ENCODE peak calls at places on chromosomes 11 and 22, in five cellular contexts. One of them, this sample, is unnamed.
A peak's percentile ranks its signal among the peaks of the same experiment; 100 is the strongest.

GRCh38 chr11:44559207-44559943 is 6.1 kb upstream of the CD82 start:
- DNase-seq in PC-3: no peak
- DNase-seq in uterus: no peak
- DNase-seq in neural progenitor cell: peak; percentile 88
- DNase-seq in hepatocyte: no peak
- DNase-seq in this sample: no peak

GRCh38 chr22:17949926-17950473 is 74.4 kb downstream of the MICAL3 start:
- DNase-seq in PC-3: peak; percentile 22
- DNase-seq in uterus: no peak
- DNase-seq in neural progenitor cell: no peak
- DNase-seq in hepatocyte: no peak
- DNase-seq in this sample: no peak

GRCh38 chr11:62680825-62681240 is 2.0 kb upstream of the UBXN1 start:
- DNase-seq in PC-3: peak; percentile 85
- DNase-seq in uterus: no peak
- DNase-seq in neural progenitor cell: peak; percentile 51
- DNase-seq in hepatocyte: peak; percentile 78
- DNase-seq in this sample: peak; percentile 69

GRCh38 chr11:59012942-59013256 is 73.2 kb upstream of the GLYATL1B start:
- DNase-seq in PC-3: no peak
- DNase-seq in uterus: no peak
- DNase-seq in neural progenitor cell: no peak
- DNase-seq in hepatocyte: peak; percentile 50
- DNase-seq in this sample: no peak

GRCh38 chr11:100356035-100356434 is 331.1 kb upstream of the ARHGAP42 start:
- DNase-seq in PC-3: no peak
- DNase-seq in uterus: no peak
- DNase-seq in neural progenitor cell: no peak
- DNase-seq in hepatocyte: no peak
- DNase-seq in this sample: no peak

GRCh38 chr22:41302016-41302767 is 867 bp downstream of the ZC3H7B start:
- DNase-seq in PC-3: no peak
- DNase-seq in uterus: peak; percentile 26
- DNase-seq in neural progenitor cell: peak; percentile 73
- DNase-seq in hepatocyte: peak; percentile 65
- DNase-seq in this sample: no peak

GRCh38 chr11:44351898-44352498 is 42.1 kb upstream of the ALX4 start:
- DNase-seq in PC-3: no peak
- DNase-seq in uterus: no peak
- DNase-seq in neural progenitor cell: no peak
- DNase-seq in hepatocyte: no peak
- DNase-seq in this sample: no peak

GRCh38 chr11:10990160-10990559 is 132.3 kb upstream of the ZBED5 start:
- DNase-seq in PC-3: no peak
- DNase-seq in uterus: no peak
- DNase-seq in neural progenitor cell: no peak
- DNase-seq in hepatocyte: no peak
- DNase-seq in this sample: no peak

GRCh38 chr22:23675502-23676415 is 15.1 kb upstream of the RGL4 start:
- DNase-seq in PC-3: peak; percentile 3
- DNase-seq in uterus: no peak
- DNase-seq in neural progenitor cell: no peak
- DNase-seq in hepatocyte: peak; percentile 19
- DNase-seq in this sample: no peak

GRCh38 chr11:67372232-67372992 is 986 bp downstream of the CLCF1 start:
- DNase-seq in PC-3: no peak
- DNase-seq in uterus: peak; percentile 56
- DNase-seq in neural progenitor cell: peak; percentile 69
- DNase-seq in hepatocyte: peak; percentile 63
- DNase-seq in this sample: no peak

DNA sequence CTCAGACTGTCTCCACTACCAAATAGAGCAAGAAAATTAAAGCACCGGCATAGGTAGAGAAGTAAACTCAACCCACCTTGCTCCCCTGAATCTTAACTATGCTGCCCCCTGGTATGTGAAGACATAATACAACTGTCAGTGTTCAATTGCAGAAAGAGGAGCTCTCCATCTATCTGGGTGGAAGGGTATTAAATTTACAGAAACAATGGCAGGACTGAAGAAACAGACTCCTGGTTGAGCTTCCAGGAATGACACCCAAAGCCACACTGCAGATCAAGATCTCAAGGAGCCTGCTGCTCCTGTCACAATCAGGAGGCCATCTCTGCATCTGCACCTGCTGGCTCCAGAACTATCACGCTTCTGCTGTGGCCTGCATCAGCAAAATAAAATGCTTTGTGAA is 132.1 kb upstream of the BMAL1 start:
- DNase-seq in PC-3: no peak
- DNase-seq in uterus: no peak
- DNase-seq in neural progenitor cell: no peak
- DNase-seq in hepatocyte: no peak
- DNase-seq in this sample: no peak
- TF ChIP-seq CTCF in PC-3: peak; percentile 22
- TF ChIP-seq CTCF in uterus: no peak
- TF ChIP-seq CTCF in neural progenitor cell: peak; percentile 24
- TF ChIP-seq CTCF in hepatocyte: no peak
- TF ChIP-seq CTCF in this sample: no peak

GRCh38 chr22:30878516-30879365 is 89.8 kb downstream of the MORC2 start:
- DNase-seq in PC-3: no peak
- DNase-seq in uterus: no peak
- DNase-seq in neural progenitor cell: no peak
- DNase-seq in hepatocyte: peak; percentile 58
- DNase-seq in this sample: no peak
- H3K27ac ChIP-seq in PC-3: no peak overlapping the region
- H3K27ac ChIP-seq in uterus: no peak overlapping the region
- H3K27ac ChIP-seq in neural progenitor cell: no peak overlapping the region
- H3K27ac ChIP-seq in hepatocyte: no peak overlapping the region
- H3K27ac ChIP-seq in this sample: no peak overlapping the region

GRCh38 chr11:93236741-93237675 is 39.2 kb upstream of the SLC36A4 start:
- DNase-seq in PC-3: peak; percentile 76
- DNase-seq in uterus: no peak
- DNase-seq in neural progenitor cell: peak; percentile 60
- DNase-seq in hepatocyte: peak; percentile 72
- DNase-seq in this sample: peak; percentile 29
- TF ChIP-seq CTCF in PC-3: peak; percentile 77
- TF ChIP-seq CTCF in uterus: peak; percentile 30
- TF ChIP-seq CTCF in neural progenitor cell: peak; percentile 67
- TF ChIP-seq CTCF in hepatocyte: peak; percentile 55
- TF ChIP-seq CTCF in this sample: peak; percentile 24

GRCh38 chr22:48653929-48654328 is 1173.7 kb downstream of the BRD1 start:
- DNase-seq in PC-3: no peak
- DNase-seq in uterus: no peak
- DNase-seq in neural progenitor cell: no peak
- DNase-seq in hepatocyte: no peak
- DNase-seq in this sample: no peak

GRCh38 chr22:48653306-48653705 is 1174.4 kb downstream of the BRD1 start:
- DNase-seq in PC-3: no peak
- DNase-seq in uterus: no peak
- DNase-seq in neural progenitor cell: no peak
- DNase-seq in hepatocyte: no peak
- DNase-seq in this sample: no peak

GRCh38 chr22:48651036-48651890 is 1176.4 kb downstream of the BRD1 start:
- DNase-seq in PC-3: no peak
- DNase-seq in uterus: no peak
- DNase-seq in neural progenitor cell: no peak
- DNase-seq in hepatocyte: no peak
- DNase-seq in this sample: no peak

GRCh38 chr22:48651981-48652538 is 1175.6 kb downstream of the BRD1 start:
- DNase-seq in PC-3: no peak
- DNase-seq in uterus: no peak
- DNase-seq in neural progenitor cell: no peak
- DNase-seq in hepatocyte: no peak
- DNase-seq in this sample: no peak

DNA sequence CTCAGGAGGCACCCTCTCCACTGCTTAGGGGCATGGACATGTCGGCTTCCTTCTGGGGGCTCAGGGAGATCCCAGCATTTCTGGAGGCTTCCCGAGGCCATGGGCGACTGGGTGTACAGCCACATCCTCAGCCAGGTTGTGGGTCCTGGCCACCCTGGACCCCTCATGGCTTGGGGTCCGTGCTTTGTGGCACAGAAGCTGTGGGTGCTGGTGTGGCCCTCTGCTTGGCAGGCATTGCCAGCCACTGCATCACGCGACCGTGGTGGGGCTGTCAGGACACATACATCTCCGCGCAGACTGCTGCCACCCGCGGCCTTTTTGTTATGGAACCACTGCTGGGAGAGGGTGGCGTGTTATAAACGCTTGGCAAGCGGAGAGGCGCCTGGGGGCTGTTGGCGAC is 1174.9 kb downstream of the BRD1 start:
- DNase-seq in PC-3: no peak
- DNase-seq in uterus: no peak
- DNase-seq in neural progenitor cell: no peak
- DNase-seq in hepatocyte: no peak
- DNase-seq in this sample: no peak
- H3K27ac ChIP-seq in PC-3: no peak overlapping the region
- H3K27ac ChIP-seq in uterus: no peak overlapping the region
- H3K27ac ChIP-seq in neural progenitor cell: no peak overlapping the region
- H3K27ac ChIP-seq in hepatocyte: no peak overlapping the region
- H3K27ac ChIP-seq in this sample: no peak overlapping the region

GRCh38 chr22:37487559-37487958 is 1.4 kb upstream of the MFNG start:
- DNase-seq in PC-3: no peak
- DNase-seq in uterus: no peak
- DNase-seq in neural progenitor cell: no peak
- DNase-seq in hepatocyte: no peak
- DNase-seq in this sample: no peak
- TF ChIP-seq CTCF in PC-3: no peak
- TF ChIP-seq CTCF in uterus: no peak
- TF ChIP-seq CTCF in neural progenitor cell: no peak
- TF ChIP-seq CTCF in hepatocyte: no peak
- TF ChIP-seq CTCF in this sample: no peak

GRCh38 chr11:46381836-46382643 is 571 bp downstream of the MDK start:
- DNase-seq in PC-3: no peak
- DNase-seq in uterus: peak; percentile 37
- DNase-seq in neural progenitor cell: peak; percentile 62
- DNase-seq in hepatocyte: no peak
- DNase-seq in this sample: no peak

GRCh38 chr11:46378811-46379482 is 2.5 kb upstream of the MDK start:
- DNase-seq in PC-3: no peak
- DNase-seq in uterus: no peak
- DNase-seq in neural progenitor cell: no peak
- DNase-seq in hepatocyte: no peak
- DNase-seq in this sample: no peak

GRCh38 chr11:46378296-46378695 is 3.2 kb upstream of the MDK start:
- DNase-seq in PC-3: no peak
- DNase-seq in uterus: no peak
- DNase-seq in neural progenitor cell: no peak
- DNase-seq in hepatocyte: no peak
- DNase-seq in this sample: no peak

GRCh38 chr11:46381046-46381835 is at the start of gene MDK:
- DNase-seq in PC-3: no peak
- DNase-seq in uterus: peak; percentile 38
- DNase-seq in neural progenitor cell: peak; percentile 91
- DNase-seq in hepatocyte: peak; percentile 85
- DNase-seq in this sample: no peak

DNA sequence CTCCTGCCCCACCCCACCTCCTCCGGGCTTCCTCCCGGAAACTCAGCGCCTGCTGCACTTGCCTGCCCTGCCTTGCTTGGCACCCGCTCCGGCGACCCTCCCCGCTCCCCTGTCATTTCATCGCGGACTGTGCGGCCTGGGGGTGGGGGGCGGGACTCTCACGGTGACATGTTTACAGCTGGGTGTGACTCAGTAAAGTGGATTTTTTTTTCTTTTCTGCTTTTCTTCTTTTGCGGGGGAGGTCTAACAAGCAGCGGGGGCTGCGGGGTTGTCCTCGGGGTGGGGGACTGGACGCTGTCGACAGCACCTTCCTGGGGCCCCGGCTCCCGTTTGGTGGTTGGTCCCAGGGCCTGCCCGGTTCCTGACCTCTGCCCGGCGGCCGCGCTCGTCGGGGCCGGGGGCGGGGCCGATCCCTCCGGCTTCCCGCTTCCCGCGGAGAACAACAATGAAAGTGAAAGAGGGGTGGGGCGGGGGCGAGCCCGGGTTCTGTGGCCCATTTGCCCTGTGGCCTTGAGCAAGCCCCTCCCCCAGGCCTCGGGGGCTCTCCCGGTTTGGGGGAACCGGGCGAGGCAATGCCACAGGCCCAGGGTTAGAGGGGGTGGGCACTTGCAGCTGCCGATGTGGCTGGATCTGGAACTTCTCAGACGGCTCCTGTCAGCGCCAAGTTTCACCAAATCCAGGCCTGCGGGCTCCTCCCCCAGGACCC is 976 bp upstream of the MDK start:
- DNase-seq in PC-3: peak; percentile 42
- DNase-seq in uterus: peak; percentile 69
- DNase-seq in neural progenitor cell: peak; percentile 91
- DNase-seq in hepatocyte: peak; percentile 79
- DNase-seq in this sample: peak; percentile 67
- H3K27ac ChIP-seq in PC-3: no peak overlapping the region
- H3K27ac ChIP-seq in uterus: peak overlapping the region; percentile 77
- H3K27ac ChIP-seq in neural progenitor cell: peak overlapping the region; percentile 90
- H3K27ac ChIP-seq in hepatocyte: peak overlapping the region; percentile 99
- H3K27ac ChIP-seq in this sample: peak overlapping the region; percentile 78